ENCODE peak calls at places on chromosomes 4 and X, in four cellular contexts. C, P, I and D are unnamed samples.

GRCh38 chr4:4407299-4408131 is 20.6 kb downstream of the NSG1 start:
- DNase-seq in I (no peak), C (no peak), P (no peak), D (no peak)

GRCh38 chr4:155807021-155807420 is 48.2 kb downstream of the GUCY1B1 start:
- DNase-seq in I (no peak), C (no peak), P (no peak), D (no peak)

GRCh38 chr4:143364063-143364462 is 27.4 kb downstream of the GAB1 start:
- DNase-seq in I (no peak), P (no peak), C (no peak), D (no peak)

GRCh38 chr4:80069108-80069836 is 3.8 kb downstream of the ANTXR2 start:
- DNase-seq in C (no peak), P (no peak), I (no peak), D (no peak)

GRCh38 chr4:10386044-10386443 is 71.2 kb downstream of the ZNF518B start:
- DNase-seq in I (no peak), P (peak), C (no peak), D (no peak)

GRCh38 chr4:180542445-180543100 is 1700.6 kb upstream of the TENM3 start:
- DNase-seq in P (no peak), C (no peak), I (no peak), D (no peak)

GRCh38 chr4:95204873-95205272 is 343.9 kb downstream of the UNC5C start:
- DNase-seq in C (no peak), I (no peak), P (peak), D (no peak)

GRCh38 chrX:150155396-150156048 is 207.6 kb upstream of the MAMLD1 start:
- DNase-seq in I (no peak), C (no peak), P (no peak), D (no peak)

GRCh38 chr4:147201016-147201415 is 255.4 kb upstream of the TTC29 start:
- DNase-seq in P (no peak), I (no peak), C (no peak), D (no peak)

GRCh38 chrX:46279925-46280313 is 265.3 kb downstream of the ZNF674 start:
- DNase-seq in C (no peak), I (no peak), P (no peak), D (no peak)

GRCh38 chrX:20217279-20217678 is 49.4 kb downstream of the RPS6KA3 start:
- DNase-seq in I (no peak), P (no peak), C (no peak), D (no peak)
- TF ChIP-seq SPI1 in I (no peak), P (no peak), C (no peak), D (no peak)

GRCh38 chr4:156992943-156993342 is 21.3 kb upstream of the PDGFC start:
- DNase-seq in I (no peak), P (no peak), C (no peak), D (no peak)

DNA sequence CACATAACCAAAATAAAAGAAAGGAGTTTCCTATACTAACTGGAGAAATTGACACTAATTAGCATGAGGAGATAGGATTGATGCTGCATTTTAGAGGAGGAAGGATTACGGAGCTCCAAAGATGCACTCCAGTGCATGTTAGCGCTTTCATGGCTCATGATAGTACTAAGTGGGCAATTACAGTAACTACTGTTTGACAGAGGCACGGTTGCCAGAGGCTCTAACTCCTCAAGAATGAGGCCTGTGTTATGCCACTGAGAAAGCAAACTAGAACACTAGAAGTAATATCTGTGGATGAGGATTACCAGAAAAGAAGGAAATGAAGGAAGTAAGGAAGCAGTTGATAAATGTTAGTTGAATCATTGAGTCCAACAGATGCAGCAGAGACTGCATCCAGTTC is 19.6 kb upstream of the PDGFC start:
- DNase-seq in C (no peak), I (no peak), P (no peak), D (no peak)
- TF ChIP-seq POLR2AphosphoS5 in C (no peak), I (no peak), P (no peak), D (no peak)

GRCh38 chr4:182749768-182750167 is 167.4 kb downstream of the DCTD start:
- DNase-seq in I (no peak), P (no peak), C (no peak), D (no peak)
- TF ChIP-seq SPI1 in I (no peak), P (no peak), C (no peak), D (no peak)

GRCh38 chr4:183728223-183729068 is 69.4 kb downstream of the TRAPPC11 start:
- DNase-seq in C (no peak), P (no peak), I (no peak), D (no peak)
- TF ChIP-seq POLR2AphosphoS5 in C (no peak), P (no peak), I (no peak), D (no peak)

GRCh38 chr4:83731609-83732008 is 195.7 kb downstream of the GPAT3 start:
- DNase-seq in P (no peak), C (no peak), I (no peak), D (no peak)
- TF ChIP-seq SPI1 in P (no peak), C (no peak), I (no peak), D (no peak)

GRCh38 chr4:121686265-121686664 is 10.5 kb downstream of the ANXA5 start:
- DNase-seq in C (no peak), P (no peak), I (no peak), D (no peak)
- TF ChIP-seq POLR2AphosphoS5 in C (no peak), P (no peak), I (no peak), D (no peak)

DNA sequence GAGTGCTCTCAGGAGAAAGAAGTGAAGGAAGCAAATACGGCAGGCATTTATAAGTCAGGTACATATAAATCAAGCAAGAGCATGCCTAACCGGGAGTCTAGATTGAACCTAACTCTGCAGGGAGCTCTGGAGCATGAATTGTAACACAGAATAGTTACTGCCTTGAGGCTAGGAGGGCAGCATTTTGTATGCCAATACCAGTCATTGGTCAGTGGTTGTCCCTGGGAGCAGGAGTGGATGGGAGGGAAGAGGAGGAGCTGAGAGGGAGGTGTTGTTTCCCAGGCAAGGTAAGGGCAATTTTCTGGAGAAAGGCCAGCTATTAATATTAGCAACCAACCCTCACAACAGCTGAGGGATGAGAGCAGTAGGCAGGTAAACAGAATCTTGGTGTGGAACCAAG is 224.7 kb upstream of the DCAF8L1 start:
- DNase-seq in I (no peak), P (no peak), C (no peak), D (no peak)
- TF ChIP-seq SPI1 in I (no peak), P (no peak), C (no peak), D (no peak)

GRCh38 chrX:39477031-39477430 is 620.7 kb downstream of the BCOR start:
- DNase-seq in I (no peak), P (no peak), C (no peak), D (no peak)

GRCh38 chrX:39476596-39476995 is 621.2 kb downstream of the BCOR start:
- DNase-seq in P (no peak), I (no peak), C (no peak), D (no peak)

GRCh38 chrX:39480966-39481365 is 616.8 kb downstream of the BCOR start:
- DNase-seq in C (no peak), I (no peak), P (no peak), D (no peak)

GRCh38 chrX:39477438-39478120 is 620.2 kb downstream of the BCOR start:
- DNase-seq in C (no peak), I (no peak), P (peak), D (no peak)

DNA sequence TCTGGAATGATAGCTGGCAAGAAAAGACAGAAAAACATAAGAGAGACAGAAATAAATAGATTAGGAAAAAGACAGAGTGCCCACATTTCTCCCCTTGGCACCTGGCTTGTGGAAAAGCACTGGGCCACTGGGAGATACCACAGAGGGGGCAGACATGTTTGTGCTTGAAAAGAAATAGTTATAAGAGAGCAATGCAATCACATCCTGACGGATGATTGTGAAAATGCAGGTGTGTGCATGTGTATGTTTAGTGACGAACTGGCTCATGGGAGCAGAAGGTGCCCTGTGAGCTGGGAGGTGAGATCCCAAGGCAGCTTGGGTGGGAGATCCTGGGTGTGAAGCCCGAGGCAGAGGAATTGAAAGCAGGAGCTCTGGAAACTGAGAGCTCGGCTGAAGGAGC is 617.9 kb downstream of the BCOR start:
- DNase-seq in I (no peak), P (no peak), C (no peak), D (no peak)
- TF ChIP-seq POLR2AphosphoS5 in I (no peak), P (no peak), C (no peak), D (no peak)

GRCh38 chr4:140924761-140925392 is 168.7 kb upstream of the TBC1D9 start:
- DNase-seq in P (no peak), I (no peak), C (no peak), D (no peak)
- TF ChIP-seq SPI1 in P (no peak), I (no peak), C (no peak), D (no peak)